ENCODE peak calls at places on chromosomes 7 and 10, in nine cellular contexts. A is transverse colon, L is GM23248, Y is DND-41, C is HCT116, U is cardiac muscle cell, K is sigmoid colon, G is NT2/D1, I is AG04450. T is an unnamed sample. For H3K9me3, the result is how much of the 10 kb centered on the place peaks cover.

GRCh38 chr10:84743483-84743882 is 415.1 kb downstream of the CCSER2 start:
- DNase-seq in L (peak), C (peak), G (no peak), U (peak), K (no peak), Y (no peak), A (no peak), I (no peak), T (no peak)

GRCh38 chr10:12594448-12594944 is 245.1 kb downstream of the CAMK1D start:
- DNase-seq in L (no peak), U (no peak), I (no peak), G (no peak), A (peak), Y (peak), K (no peak), C (no peak), T (peak)

GRCh38 chr10:119058005-119058404 is 22.6 kb downstream of the EIF3A start:
- DNase-seq in Y (no peak), K (no peak), U (no peak), I (no peak), L (no peak), A (no peak), G (no peak), C (no peak), T (no peak)

GRCh38 chr7:82413237-82413636 is 30.3 kb downstream of the CACNA2D1 start:
- DNase-seq in A (no peak), U (peak), Y (no peak), I (no peak), K (no peak), C (no peak), G (no peak), L (peak), T (no peak)

GRCh38 chr7:103446046-103446520 is at the start of gene SLC26A5:
- DNase-seq in I (no peak), C (no peak), L (peak), U (peak), G (no peak), A (peak), K (no peak), Y (no peak), T (no peak)

GRCh38 chr7:361680-362415 is 71.9 kb downstream of the FOXL3 start:
- DNase-seq in L (peak), Y (no peak), U (no peak), C (no peak), A (no peak), G (no peak), I (no peak), K (no peak), T (no peak)

GRCh38 chr7:68152205-68152604 is 1155.6 kb downstream of the TYW1 start:
- DNase-seq in K (no peak), L (no peak), U (no peak), Y (no peak), A (no peak), C (no peak), I (no peak), G (no peak), T (no peak)

GRCh38 chr7:26375604-26376207 is 84.0 kb downstream of the SNX10 start:
- DNase-seq in A (no peak), L (peak), I (no peak), G (no peak), C (no peak), U (peak), K (no peak), Y (no peak), T (no peak)

GRCh38 chr10:49383853-49384252 is 12.0 kb downstream of the DRGX start:
- DNase-seq in A (no peak), L (no peak), I (no peak), C (no peak), U (no peak), G (no peak), Y (no peak), K (no peak), T (no peak)

GRCh38 chr10:88994034-88994433 is 3.4 kb downstream of the FAS start:
- DNase-seq in C (no peak), L (peak), Y (no peak), U (no peak), K (no peak), A (no peak), I (no peak), G (no peak), T (no peak)

GRCh38 chr7:18552311-18552916 is 56.9 kb downstream of the HDAC9 start:
- DNase-seq in U (no peak), Y (no peak), C (no peak), K (no peak), G (no peak), A (no peak), I (no peak), L (peak), T (no peak)

GRCh38 chr7:121621947-121622346 is 225.8 kb upstream of the FAM3C start:
- DNase-seq in G (no peak), K (no peak), C (no peak), A (no peak), I (no peak), L (no peak), Y (no peak), U (no peak), T (no peak)

GRCh38 chr10:58998924-58999713 is 177.3 kb upstream of the PHYHIPL start:
- DNase-seq in A (no peak), I (no peak), Y (no peak), C (no peak), G (no peak), U (no peak), L (no peak), K (peak), T (no peak)

GRCh38 chr10:94777886-94778458 is 15.5 kb downstream of the CYP2C19 start:
- DNase-seq in L (no peak), Y (no peak), A (no peak), K (no peak), U (no peak), G (no peak), C (no peak), I (no peak), T (no peak)

GRCh38 chr10:15196335-15196834 is 27.9 kb upstream of the NMT2 start:
- DNase-seq in I (no peak), A (no peak), U (no peak), K (no peak), Y (no peak), G (no peak), C (no peak), L (peak), T (no peak)

GRCh38 chr7:42914009-42914725 is 2.3 kb upstream of the C7orf25 start:
- DNase-seq in A (no peak), G (no peak), C (no peak), Y (no peak), U (no peak), L (peak), I (no peak), K (no peak), T (no peak)

GRCh38 chr7:22443370-22444180 is 56.4 kb downstream of the STEAP1B start:
- DNase-seq in I (no peak), G (no peak), L (peak), U (no peak), C (no peak), K (no peak), Y (no peak), A (peak), T (no peak)

GRCh38 chr10:12774219-12774894 is 227.2 kb downstream of the CCDC3 start:
- DNase-seq in G (no peak), I (no peak), A (no peak), U (no peak), C (no peak), Y (no peak), K (peak), L (no peak), T (no peak)

GRCh38 chr7:142024547-142024946 is 28.9 kb downstream of the MGAM start:
- DNase-seq in Y (no peak), K (no peak), C (no peak), L (peak), U (no peak), G (no peak), I (no peak), A (no peak), T (no peak)

GRCh38 chr7:43572516-43573049 is 10.3 kb upstream of the STK17A start:
- DNase-seq in L (peak), A (peak), Y (peak), I (peak), G (no peak), K (peak), U (no peak), C (peak), T (no peak)

GRCh38 chr10:24826022-24826421 is 102.3 kb upstream of the ARHGAP21 start:
- DNase-seq in G (no peak), L (peak), K (no peak), Y (no peak), U (no peak), A (no peak), I (peak), C (no peak), T (no peak)

GRCh38 chr7:135714534-135715009 is 13.4 kb downstream of the SLC13A4 start:
- DNase-seq in Y (no peak), U (peak), L (peak), I (peak), C (peak), G (peak), A (no peak), K (no peak), T (no peak)

GRCh38 chr10:66180651-66181318 is 745.1 kb upstream of the LRRTM3 start:
- DNase-seq in G (peak), U (peak), L (peak), Y (peak), C (peak), I (peak), K (no peak), A (no peak), T (no peak)

GRCh38 chr7:79157281-79157680 is 296.2 kb downstream of the MAGI2 start:
- DNase-seq in I (no peak), Y (no peak), C (no peak), L (no peak), G (no peak), A (no peak), K (no peak), U (no peak), T (no peak)

GRCh38 chr7:79159040-79159664 is 294.3 kb downstream of the MAGI2 start:
- DNase-seq in L (no peak), I (no peak), U (no peak), C (no peak), G (no peak), A (no peak), Y (no peak), K (no peak), T (no peak)
- H3K9me3 ChIP-seq in L (under half), I (under half), U (under half), C (under half), G (under half), A (under half), Y (under half), K (under half), T (under half)

DNA sequence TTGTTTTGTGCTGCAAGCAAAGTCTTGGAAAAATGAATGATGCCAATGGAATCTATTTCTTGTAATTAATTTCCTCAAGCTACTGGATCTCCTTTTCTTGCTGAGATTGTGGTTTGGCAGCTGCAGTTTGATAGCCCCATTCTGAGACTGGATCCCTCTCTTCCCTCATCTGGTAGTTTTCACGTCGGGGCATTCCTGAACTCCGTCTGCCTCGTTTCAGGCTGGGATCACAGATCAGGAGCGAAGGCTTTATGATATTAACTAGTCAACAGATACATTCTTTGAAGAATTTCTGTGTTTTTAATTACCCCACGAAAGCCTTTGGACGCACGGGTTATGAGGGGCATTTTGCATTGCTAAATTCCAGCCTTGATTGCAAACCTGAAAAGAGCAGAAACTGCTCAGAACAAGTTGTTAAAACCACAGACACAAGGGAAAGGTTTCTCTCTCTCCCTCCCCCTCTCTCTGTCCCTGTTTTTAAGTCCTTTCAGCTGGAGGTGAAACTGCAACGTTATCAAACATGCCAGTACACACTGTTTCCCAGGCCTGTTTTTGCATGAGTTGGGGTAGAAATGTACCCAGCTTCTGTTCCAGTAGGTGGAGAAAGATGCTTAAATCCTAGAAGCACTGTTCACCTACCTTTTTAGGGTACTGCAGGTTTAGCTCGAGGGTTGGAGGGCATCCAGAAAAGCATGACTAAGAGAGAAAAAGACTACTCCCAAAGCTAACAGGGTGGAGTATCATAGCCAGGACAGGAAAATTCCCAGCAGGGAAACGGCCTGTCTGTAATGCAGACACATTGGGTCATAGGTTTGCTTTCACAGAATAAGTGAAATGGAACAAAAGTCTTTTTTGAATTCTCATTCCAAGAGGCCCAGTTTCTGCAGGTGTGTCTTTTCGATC is 124.3 kb downstream of the CUX1 start:
- DNase-seq in K (peak), C (peak), Y (no peak), I (no peak), A (peak), G (no peak), L (peak), U (no peak), T (no peak)
- H3K4me3 ChIP-seq in K (no peak), C (peak), Y (no peak), I (no peak), A (no peak), G (no peak), L (no peak), U (no peak), T (no peak)

GRCh38 chr7:157499121-157499834 is 162.5 kb downstream of the DNAJB6 start:
- DNase-seq in C (no peak), U (no peak), Y (no peak), I (no peak), K (peak), A (no peak), G (no peak), L (no peak), T (peak)

GRCh38 chr7:157497367-157497743 is 160.6 kb downstream of the DNAJB6 start:
- DNase-seq in G (no peak), C (no peak), I (no peak), L (no peak), U (no peak), A (no peak), K (no peak), Y (no peak), T (no peak)

GRCh38 chr7:157496426-157497275 is 159.8 kb downstream of the DNAJB6 start:
- DNase-seq in Y (no peak), G (no peak), U (no peak), C (no peak), K (peak), I (no peak), L (no peak), A (no peak), T (no peak)

GRCh38 chr7:157498690-157499089 is 161.9 kb downstream of the DNAJB6 start:
- DNase-seq in Y (no peak), G (no peak), L (no peak), K (peak), A (no peak), U (no peak), I (no peak), C (no peak), T (no peak)

DNA sequence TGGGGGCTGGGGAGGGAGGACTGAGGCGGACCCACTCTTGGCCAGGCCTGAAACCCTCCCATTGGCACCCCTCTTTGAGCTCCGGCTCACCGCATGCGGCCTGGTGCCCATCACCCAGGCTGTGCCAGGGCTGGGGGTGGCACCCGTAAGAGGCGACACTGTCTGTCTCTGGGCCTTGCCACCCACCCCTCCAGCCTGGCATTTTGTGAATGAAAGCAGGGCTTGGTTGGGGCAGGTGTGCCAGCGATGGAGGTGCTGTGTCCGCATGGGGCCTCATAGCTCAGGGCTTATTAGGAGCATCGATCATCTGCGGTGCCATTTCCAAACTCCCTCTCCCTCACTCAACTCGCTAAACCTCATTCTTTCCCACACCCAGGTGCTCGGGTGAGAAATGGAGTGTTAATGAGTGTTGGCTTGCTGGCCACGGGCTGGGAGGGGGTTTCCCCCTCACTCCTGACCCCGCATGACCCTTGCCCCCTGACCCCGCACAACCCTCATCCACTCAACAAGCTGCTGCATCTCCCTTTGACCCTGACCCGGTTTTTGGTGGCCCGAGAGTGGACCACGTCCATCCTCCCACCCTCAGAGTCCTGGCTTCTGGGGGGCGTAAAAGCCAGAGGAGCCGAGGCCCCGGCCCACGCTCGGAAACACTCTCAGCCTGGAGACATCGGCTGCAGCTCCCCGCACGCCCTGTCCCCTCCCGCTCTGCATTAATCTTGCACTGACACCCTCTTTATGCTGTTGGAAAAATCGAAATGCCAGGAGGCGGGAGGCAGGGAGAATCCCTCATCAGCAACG is 161.1 kb downstream of the DNAJB6 start:
- DNase-seq in K (peak), G (no peak), U (no peak), I (no peak), C (no peak), L (no peak), A (no peak), Y (no peak), T (peak)
- H3K9me3 ChIP-seq in K (under half), G (under half), U (under half), I (half or more), C (under half), L (under half), A (under half), Y (under half), T (under half)

GRCh38 chr7:140593583-140593982 is 47.0 kb downstream of the DENND2A start:
- DNase-seq in G (no peak), A (no peak), I (no peak), U (no peak), C (no peak), L (no peak), Y (peak), K (no peak), T (no peak)
- H3K4me3 ChIP-seq in G (no peak), A (no peak), I (no peak), U (no peak), C (no peak), L (no peak), Y (no peak), K (no peak), T (no peak)

GRCh38 chr10:133451346-133451745 is 2.4 kb upstream of the SCART1 start:
- DNase-seq in I (no peak), K (no peak), L (no peak), Y (no peak), C (no peak), U (no peak), G (no peak), A (no peak), T (no peak)
- H3K9me3 ChIP-seq in I (under half), K (under half), L (under half), Y (under half), C (under half), U (under half), G (under half), A (under half), T (under half)

DNA sequence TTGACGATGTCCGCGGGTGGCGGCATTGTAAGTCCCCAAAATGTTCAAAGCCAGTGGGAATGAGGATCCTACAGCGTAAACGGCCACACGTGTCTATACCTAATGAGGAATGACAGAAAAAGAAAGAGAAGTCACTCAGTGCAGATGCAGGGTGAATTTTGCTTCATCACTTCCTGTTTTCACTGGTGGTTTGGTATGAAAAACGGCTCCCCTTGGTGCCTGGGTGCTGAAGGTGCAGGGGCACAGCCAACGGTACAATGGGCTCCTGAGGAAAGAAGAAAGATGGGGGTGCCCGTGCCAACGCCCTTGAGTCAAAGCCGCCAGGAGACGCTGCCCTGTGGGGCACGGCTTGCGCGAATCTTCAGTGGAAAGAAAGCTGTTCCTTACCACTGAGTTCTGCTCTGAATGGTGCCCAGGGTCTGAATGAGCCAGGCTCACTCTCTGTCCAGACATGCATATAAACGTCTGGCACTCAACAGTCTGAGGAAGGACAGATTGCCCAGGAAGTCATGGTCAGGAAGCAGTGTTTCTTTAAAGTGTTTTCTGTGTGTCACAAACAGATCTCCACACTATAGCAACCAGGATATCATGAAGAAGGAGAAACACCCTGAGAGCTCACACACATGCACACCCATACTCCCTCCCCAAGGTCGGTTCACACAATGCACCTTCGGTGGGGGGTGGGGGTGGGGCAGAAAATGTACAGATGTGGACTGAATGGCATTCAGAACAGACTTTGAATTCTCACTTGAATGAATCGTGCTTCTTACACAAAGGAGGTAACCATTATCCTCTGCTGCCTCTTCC is 105.8 kb downstream of the ELMO1 start:
- DNase-seq in G (no peak), A (peak), U (no peak), Y (peak), I (no peak), L (no peak), K (no peak), C (no peak), T (peak)
- H3K4me3 ChIP-seq in G (no peak), A (no peak), U (no peak), Y (peak), I (no peak), L (no peak), K (no peak), C (no peak), T (peak)

GRCh38 chr10:43606323-43607198 is at the start of gene ZNF485:
- DNase-seq in I (no peak), L (peak), C (peak), K (peak), Y (peak), U (peak), G (peak), A (peak), T (peak)

GRCh38 chr10:43605850-43606322 is 352 bp upstream of the ZNF485 start:
- DNase-seq in I (no peak), U (no peak), G (no peak), Y (no peak), A (no peak), L (no peak), C (no peak), K (no peak), T (no peak)

GRCh38 chr10:43607199-43607573 is 948 bp downstream of the ZNF485 start:
- DNase-seq in A (no peak), C (no peak), U (no peak), Y (no peak), K (no peak), G (no peak), L (no peak), I (no peak), T (no peak)

DNA sequence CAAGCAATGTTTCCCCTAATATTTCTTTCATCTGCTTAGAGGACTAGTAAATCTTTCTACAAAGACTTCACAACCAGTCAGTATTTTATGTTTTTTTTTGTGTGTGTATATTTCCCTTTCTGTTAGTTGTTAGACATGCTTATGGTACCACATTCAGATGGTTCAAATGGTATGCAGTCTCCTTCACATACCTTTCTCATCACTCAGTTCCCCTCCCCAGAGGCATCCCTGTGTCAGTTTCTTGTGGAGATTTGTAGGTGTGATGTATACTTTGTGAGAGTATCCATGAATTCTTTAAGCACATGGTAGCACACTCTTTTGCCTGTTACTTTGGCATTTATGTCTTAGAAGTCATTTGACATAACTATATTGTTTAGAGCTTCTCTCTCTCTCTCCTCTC is 4.4 kb downstream of the ZNF485 start:
- DNase-seq in Y (no peak), A (no peak), K (no peak), U (no peak), G (no peak), L (peak), C (no peak), I (no peak), T (no peak)
- H3K9me3 ChIP-seq in Y (under half), A (under half), K (under half), U (under half), G (under half), L (under half), C (under half), I (under half), T (under half)